ENCODE peak calls at places on chromosomes 2 and 18, in four cellular contexts. One of them, this sample, is unnamed.
A peak's percentile ranks its signal among the peaks of the same experiment; 100 is the strongest.

GRCh38 chr2:9203876-9204275 is 2.7 kb upstream of the ASAP2 start:
- DNase-seq in GM10248: no peak
- DNase-seq in progenitor cell of endocrine pancreas: no peak
- DNase-seq in IMR-90: no peak
- DNase-seq in this sample: no peak

GRCh38 chr2:47528874-47529273 is 125.9 kb downstream of the MSH2 start:
- DNase-seq in GM10248: no peak
- DNase-seq in progenitor cell of endocrine pancreas: no peak
- DNase-seq in IMR-90: peak; percentile 36
- DNase-seq in this sample: no peak

GRCh38 chr2:14944562-14945346 is 312.2 kb downstream of the LRATD1 start:
- DNase-seq in GM10248: no peak
- DNase-seq in progenitor cell of endocrine pancreas: no peak
- DNase-seq in IMR-90: peak; percentile 34
- DNase-seq in this sample: no peak

GRCh38 chr2:49035477-49035876 is 118.8 kb downstream of the FSHR start:
- DNase-seq in GM10248: no peak
- DNase-seq in progenitor cell of endocrine pancreas: no peak
- DNase-seq in IMR-90: no peak
- DNase-seq in this sample: no peak

GRCh38 chr2:162092008-162092390 is 18.0 kb upstream of the DPP4 start:
- DNase-seq in GM10248: no peak
- DNase-seq in progenitor cell of endocrine pancreas: no peak
- DNase-seq in IMR-90: no peak
- DNase-seq in this sample: no peak

GRCh38 chr2:170031288-170031687 is 146.7 kb upstream of the MYO3B start:
- DNase-seq in GM10248: no peak
- DNase-seq in progenitor cell of endocrine pancreas: no peak
- DNase-seq in IMR-90: no peak
- DNase-seq in this sample: no peak

GRCh38 chr2:99337931-99338580 is 867 bp downstream of the EIF5B start:
- DNase-seq in GM10248: no peak
- DNase-seq in progenitor cell of endocrine pancreas: no peak
- DNase-seq in IMR-90: peak; percentile 12
- DNase-seq in this sample: no peak

GRCh38 chr2:173909846-173910245 is 55.3 kb downstream of the SP3 start:
- DNase-seq in GM10248: no peak
- DNase-seq in progenitor cell of endocrine pancreas: no peak
- DNase-seq in IMR-90: peak; percentile 17
- DNase-seq in this sample: no peak

GRCh38 chr2:216348909-216349308 is 23.4 kb downstream of the MARCHF4 start:
- DNase-seq in GM10248: no peak
- DNase-seq in progenitor cell of endocrine pancreas: no peak
- DNase-seq in IMR-90: peak; percentile 91
- DNase-seq in this sample: no peak

GRCh38 chr18:10340821-10341220 is 113.6 kb upstream of the APCDD1 start:
- DNase-seq in GM10248: no peak
- DNase-seq in progenitor cell of endocrine pancreas: no peak
- DNase-seq in IMR-90: no peak
- DNase-seq in this sample: no peak

GRCh38 chr18:21321711-21322110 is 79.7 kb downstream of the GREB1L start:
- DNase-seq in GM10248: no peak
- DNase-seq in progenitor cell of endocrine pancreas: no peak
- DNase-seq in IMR-90: no peak
- DNase-seq in this sample: no peak

GRCh38 chr2:9638532-9638931 is 7.7 kb upstream of the YWHAQ start:
- DNase-seq in GM10248: no peak
- DNase-seq in progenitor cell of endocrine pancreas: no peak
- DNase-seq in IMR-90: peak; percentile 97
- DNase-seq in this sample: no peak

GRCh38 chr2:231001921-231002320 is 6.0 kb downstream of the SPATA3 start:
- DNase-seq in GM10248: no peak
- DNase-seq in progenitor cell of endocrine pancreas: no peak
- DNase-seq in IMR-90: no peak
- DNase-seq in this sample: no peak

GRCh38 chr18:51655327-51655698 is 457.8 kb upstream of the MEX3C start:
- DNase-seq in GM10248: peak; percentile 53
- DNase-seq in progenitor cell of endocrine pancreas: no peak
- DNase-seq in IMR-90: no peak
- DNase-seq in this sample: no peak

GRCh38 chr2:27811768-27812167 is 40.2 kb downstream of the MRPL33 start:
- DNase-seq in GM10248: no peak
- DNase-seq in progenitor cell of endocrine pancreas: no peak
- DNase-seq in IMR-90: peak; percentile 46
- DNase-seq in this sample: no peak

GRCh38 chr2:15926252-15926651 is 14.1 kb upstream of the MYCN start:
- DNase-seq in GM10248: no peak
- DNase-seq in progenitor cell of endocrine pancreas: no peak
- DNase-seq in IMR-90: no peak
- DNase-seq in this sample: no peak

GRCh38 chr2:89844221-89844943 is 1152.9 kb downstream of the RPIA start:
- DNase-seq in GM10248: peak; percentile 6
- DNase-seq in progenitor cell of endocrine pancreas: no peak
- DNase-seq in IMR-90: no peak
- DNase-seq in this sample: no peak

GRCh38 chr18:31206787-31207381 is 44.2 kb upstream of the DSC1 start:
- DNase-seq in GM10248: peak; percentile 55
- DNase-seq in progenitor cell of endocrine pancreas: peak; percentile 15
- DNase-seq in IMR-90: peak; percentile 23
- DNase-seq in this sample: no peak

GRCh38 chr2:125033871-125034270 is 1008.8 kb downstream of the CNTNAP5 start:
- DNase-seq in GM10248: no peak
- DNase-seq in progenitor cell of endocrine pancreas: no peak
- DNase-seq in IMR-90: no peak
- DNase-seq in this sample: no peak

GRCh38 chr2:61018319-61018750 is 280 bp upstream of the PUS10 start:
- DNase-seq in GM10248: peak; percentile 16
- DNase-seq in progenitor cell of endocrine pancreas: no peak
- DNase-seq in IMR-90: peak; percentile 61
- DNase-seq in this sample: no peak

GRCh38 chr2:56770490-56770889 is 586.7 kb downstream of the CCDC85A start:
- DNase-seq in GM10248: no peak
- DNase-seq in progenitor cell of endocrine pancreas: no peak
- DNase-seq in IMR-90: peak; percentile 7
- DNase-seq in this sample: no peak

GRCh38 chr2:48406950-48407349 is 123.0 kb upstream of the STON1 start:
- DNase-seq in GM10248: no peak
- DNase-seq in progenitor cell of endocrine pancreas: no peak
- DNase-seq in IMR-90: no peak
- DNase-seq in this sample: no peak

GRCh38 chr2:70087703-70088507 is 628 bp downstream of the PCBP1 start:
- DNase-seq in GM10248: no peak
- DNase-seq in progenitor cell of endocrine pancreas: peak; percentile 25
- DNase-seq in IMR-90: peak; percentile 58
- DNase-seq in this sample: peak; percentile 40

GRCh38 chr2:177380181-177380580 is 12.4 kb upstream of the AGPS start:
- DNase-seq in GM10248: no peak
- DNase-seq in progenitor cell of endocrine pancreas: no peak
- DNase-seq in IMR-90: no peak
- DNase-seq in this sample: no peak

GRCh38 chr2:235747868-235748144 is 254.0 kb downstream of the AGAP1 start:
- DNase-seq in GM10248: no peak
- DNase-seq in progenitor cell of endocrine pancreas: no peak
- DNase-seq in IMR-90: no peak
- DNase-seq in this sample: no peak

GRCh38 chr18:79798346-79798998 is 734 bp downstream of the KCNG2 start:
- DNase-seq in GM10248: no peak
- DNase-seq in progenitor cell of endocrine pancreas: no peak
- DNase-seq in IMR-90: no peak
- DNase-seq in this sample: no peak

GRCh38 chr2:172460780-172461201 is 33.4 kb downstream of the ITGA6 start:
- DNase-seq in GM10248: no peak
- DNase-seq in progenitor cell of endocrine pancreas: no peak
- DNase-seq in IMR-90: peak; percentile 75
- DNase-seq in this sample: no peak

GRCh38 chr2:172461591-172462392 is 34.4 kb downstream of the ITGA6 start:
- DNase-seq in GM10248: peak; percentile 52
- DNase-seq in progenitor cell of endocrine pancreas: peak; percentile 59
- DNase-seq in IMR-90: peak; percentile 34
- DNase-seq in this sample: peak; percentile 59

GRCh38 chr2:172465417-172466334 is 38.3 kb downstream of the ITGA6 start:
- DNase-seq in GM10248: peak; percentile 56
- DNase-seq in progenitor cell of endocrine pancreas: peak; percentile 34
- DNase-seq in IMR-90: peak; percentile 89
- DNase-seq in this sample: no peak

GRCh38 chr2:172464340-172465129 is 37.1 kb downstream of the ITGA6 start:
- DNase-seq in GM10248: no peak
- DNase-seq in progenitor cell of endocrine pancreas: no peak
- DNase-seq in IMR-90: no peak
- DNase-seq in this sample: no peak

DNA sequence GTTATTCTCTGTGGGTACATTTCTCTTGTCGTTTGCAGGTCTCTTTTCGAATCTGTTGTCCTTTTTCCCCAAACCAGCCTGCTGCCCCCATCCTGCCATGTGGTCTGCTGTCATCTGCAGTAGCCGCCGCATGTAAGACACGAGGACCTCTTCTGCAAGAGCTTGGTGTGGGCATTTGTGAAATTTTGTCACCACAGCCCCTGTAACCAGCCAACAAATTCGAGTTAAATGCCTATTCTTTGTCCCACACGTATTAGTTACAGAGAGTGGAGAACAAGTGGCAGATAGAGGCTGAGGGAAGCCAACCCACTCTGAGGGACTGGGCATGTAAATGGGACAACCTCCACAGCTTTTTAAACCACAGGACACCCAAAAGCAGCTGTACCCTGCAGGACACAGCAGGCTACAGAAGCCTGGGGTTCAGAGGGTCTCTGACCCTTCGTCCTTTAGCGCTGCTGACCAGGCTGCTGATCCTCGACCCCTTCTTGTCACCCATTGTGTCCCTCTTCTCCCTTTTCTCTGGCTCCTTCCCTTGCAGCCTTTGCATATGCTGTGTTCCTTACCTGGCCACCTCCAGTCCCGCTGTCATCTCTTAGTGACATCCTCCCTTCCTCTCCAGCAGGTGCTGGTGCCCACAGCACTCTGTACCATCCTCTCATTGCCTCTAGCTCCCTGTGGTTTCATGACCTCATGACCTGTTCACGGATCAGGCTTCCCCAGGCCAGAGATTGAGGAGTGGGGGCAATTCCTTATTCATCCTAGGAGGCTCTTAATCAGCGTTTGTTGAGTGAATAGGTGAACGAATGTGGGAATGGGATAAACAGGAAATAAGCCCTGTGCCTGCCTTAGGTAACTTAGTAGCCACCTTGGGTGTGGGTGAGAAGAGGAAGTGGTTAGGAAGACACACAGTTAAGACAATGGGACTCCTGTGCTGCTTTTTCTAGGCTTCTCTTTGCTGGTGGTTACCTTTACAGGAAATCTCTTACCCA is 35.3 kb downstream of the ITGA6 start:
- DNase-seq in GM10248: peak; percentile 20
- DNase-seq in progenitor cell of endocrine pancreas: no peak
- DNase-seq in IMR-90: no peak
- DNase-seq in this sample: no peak
- TF ChIP-seq CTCF in GM10248: no peak
- TF ChIP-seq CTCF in progenitor cell of endocrine pancreas: no peak
- TF ChIP-seq CTCF in IMR-90: no peak
- TF ChIP-seq CTCF in this sample: no peak

GRCh38 chr2:219306047-219306446 is 3.2 kb downstream of the PTPRN start:
- DNase-seq in GM10248: no peak
- DNase-seq in progenitor cell of endocrine pancreas: no peak
- DNase-seq in IMR-90: no peak
- DNase-seq in this sample: no peak

GRCh38 chr2:219309278-219309677 is at the start of gene PTPRN:
- DNase-seq in GM10248: no peak
- DNase-seq in progenitor cell of endocrine pancreas: no peak
- DNase-seq in IMR-90: peak; percentile 87
- DNase-seq in this sample: no peak

GRCh38 chr2:219304223-219304622 is 5.0 kb downstream of the PTPRN start:
- DNase-seq in GM10248: no peak
- DNase-seq in progenitor cell of endocrine pancreas: no peak
- DNase-seq in IMR-90: no peak
- DNase-seq in this sample: no peak

GRCh38 chr2:219302412-219302968 is 6.7 kb downstream of the PTPRN start:
- DNase-seq in GM10248: no peak
- DNase-seq in progenitor cell of endocrine pancreas: no peak
- DNase-seq in IMR-90: no peak
- DNase-seq in this sample: no peak

DNA sequence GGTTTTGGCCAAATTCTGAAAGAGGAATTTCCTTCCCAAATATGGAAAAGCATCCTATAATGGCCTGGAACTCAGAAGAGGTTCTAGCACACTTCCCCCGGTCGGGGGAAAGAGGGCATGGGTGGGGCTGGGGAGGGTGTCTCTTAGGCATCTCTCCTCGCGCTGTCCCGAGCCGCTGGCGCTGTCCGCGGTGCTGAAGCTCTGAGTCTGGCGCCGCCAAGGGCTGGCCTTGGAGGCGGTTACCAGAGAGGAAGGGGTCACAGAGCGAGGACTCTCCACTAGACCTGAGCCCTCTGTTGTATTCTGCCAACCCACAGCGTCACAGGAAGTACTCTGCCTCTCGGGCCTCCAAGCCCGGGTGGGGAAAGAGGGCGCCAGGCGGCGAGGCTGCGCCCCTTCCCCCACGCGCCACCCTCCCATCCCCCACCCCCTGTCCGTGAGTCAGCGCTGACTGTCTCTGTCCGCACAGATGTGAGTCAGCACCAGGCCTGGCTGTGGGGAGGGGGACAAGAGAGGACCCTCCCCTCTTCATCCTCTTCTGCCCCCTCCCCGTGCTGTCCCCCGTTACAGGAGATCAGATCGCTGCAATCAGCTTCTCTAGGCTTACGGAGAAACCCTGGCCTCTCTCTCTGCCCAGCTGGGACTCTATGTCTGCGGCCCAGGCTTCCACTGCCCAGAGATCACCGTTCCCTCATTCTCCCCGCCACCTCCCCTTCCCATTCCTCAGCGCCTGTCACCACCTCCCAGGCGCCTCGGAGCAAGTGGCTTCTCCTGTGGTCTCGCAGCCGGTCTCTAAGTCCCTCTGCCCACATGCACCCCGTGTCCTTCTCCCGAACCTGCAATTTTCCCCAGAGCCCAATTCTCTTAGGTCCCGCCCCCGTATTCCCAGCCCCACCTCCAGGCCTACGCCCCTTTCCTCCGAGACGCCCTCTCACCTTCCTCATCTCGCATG is 783 bp downstream of the PTPRN start:
- DNase-seq in GM10248: peak; percentile 84
- DNase-seq in progenitor cell of endocrine pancreas: peak; percentile 82
- DNase-seq in IMR-90: peak; percentile 65
- DNase-seq in this sample: peak; percentile 61
- TF ChIP-seq CTCF in GM10248: no peak
- TF ChIP-seq CTCF in progenitor cell of endocrine pancreas: no peak
- TF ChIP-seq CTCF in IMR-90: no peak
- TF ChIP-seq CTCF in this sample: no peak

GRCh38 chr2:111069722-111070121 is 51.0 kb upstream of the BCL2L11 start:
- DNase-seq in GM10248: no peak
- DNase-seq in progenitor cell of endocrine pancreas: no peak
- DNase-seq in IMR-90: no peak
- DNase-seq in this sample: no peak
- TF ChIP-seq CTCF in GM10248: peak; percentile 1
- TF ChIP-seq CTCF in progenitor cell of endocrine pancreas: peak; percentile 29
- TF ChIP-seq CTCF in IMR-90: no peak
- TF ChIP-seq CTCF in this sample: no peak

DNA sequence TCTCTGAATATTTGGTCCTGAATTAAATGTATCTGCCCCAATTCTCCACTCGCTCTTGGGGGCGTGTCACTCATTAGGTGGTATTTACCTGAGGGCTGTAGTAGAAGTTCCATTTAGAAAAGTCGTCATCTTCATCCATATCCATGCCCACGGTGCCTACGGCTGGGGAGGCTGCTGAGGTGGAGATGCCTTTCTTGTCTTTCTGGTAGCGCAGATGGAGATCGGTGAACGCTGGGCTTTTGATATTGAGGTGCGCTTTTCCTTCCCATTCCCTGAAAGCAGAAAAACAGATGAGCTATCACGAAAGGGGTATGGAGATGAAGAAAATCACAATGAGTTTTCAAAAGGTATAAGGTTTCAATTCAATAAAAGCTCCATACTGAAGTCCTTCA is 39.7 kb downstream of the APOB start:
- DNase-seq in GM10248: no peak
- DNase-seq in progenitor cell of endocrine pancreas: no peak
- DNase-seq in IMR-90: no peak
- DNase-seq in this sample: no peak
- TF ChIP-seq CTCF in GM10248: no peak
- TF ChIP-seq CTCF in progenitor cell of endocrine pancreas: no peak
- TF ChIP-seq CTCF in IMR-90: no peak
- TF ChIP-seq CTCF in this sample: no peak

This sample was measured in activated B cell treated with CpG ODN at 0.5 μM for 24 hours.